ENCODE peak calls at places on chromosome 19, in nine cellular contexts. H, C, U, G, L, I, E, O and N are unnamed samples.

GRCh38 chr19:42501733-42502132 is 26.5 kb downstream of the CEACAM1 start:
- DNase-seq in C (no peak), O (no peak), E (no peak), G (no peak), L (no peak), U (no peak), I (no peak), H (no peak), N (no peak)

GRCh38 chr19:7975037-7975436 is 30.4 kb downstream of the ELAVL1 start:
- DNase-seq in L (no peak), I (peak), O (peak), C (no peak), U (no peak), G (no peak), H (no peak), E (no peak), N (no peak)

GRCh38 chr19:18502633-18503294 is 19.1 kb downstream of the ELL start:
- DNase-seq in U (no peak), L (no peak), I (peak), O (no peak), E (no peak), H (no peak), G (no peak), C (no peak), N (no peak)

GRCh38 chr19:14048439-14049153 is 13.3 kb downstream of the PALM3 start:
- DNase-seq in E (peak), H (peak), G (peak), L (no peak), I (peak), U (peak), O (no peak), C (peak), N (peak)

GRCh38 chr19:23802290-23802689 is 43.6 kb upstream of the ZNF681 start:
- DNase-seq in H (no peak), L (no peak), O (no peak), I (no peak), G (no peak), U (no peak), E (no peak), C (no peak), N (no peak)

GRCh38 chr19:2719910-2720776 is 1.0 kb downstream of the DIRAS1 start:
- DNase-seq in U (no peak), H (no peak), I (no peak), C (no peak), G (no peak), E (no peak), O (no peak), L (peak), N (peak)

GRCh38 chr19:31113250-31113685 is 236.0 kb downstream of the TSHZ3 start:
- DNase-seq in U (no peak), L (peak), G (no peak), H (no peak), E (no peak), C (no peak), O (no peak), I (no peak), N (no peak)

GRCh38 chr19:55212447-55212846 is 3.1 kb upstream of the PTPRH start:
- DNase-seq in C (no peak), U (peak), G (peak), E (no peak), L (no peak), I (no peak), H (peak), O (no peak), N (no peak)

GRCh38 chr19:15260939-15261338 is 28.7 kb upstream of the EPHX3 start:
- DNase-seq in I (no peak), C (no peak), E (no peak), U (peak), G (no peak), H (no peak), O (no peak), L (peak), N (peak)

GRCh38 chr19:29624489-29625210 is 18.6 kb downstream of the POP4 start:
- DNase-seq in E (no peak), U (no peak), O (no peak), G (no peak), C (no peak), H (no peak), I (no peak), L (no peak), N (no peak)

GRCh38 chr19:41997121-41997850 is 3.3 kb upstream of the ATP1A3 start:
- DNase-seq in G (no peak), H (peak), C (no peak), L (peak), E (no peak), O (peak), U (peak), I (peak), N (peak)

GRCh38 chr19:1644070-1644469 is 8.3 kb downstream of the TCF3 start:
- DNase-seq in U (no peak), E (no peak), H (no peak), O (no peak), C (no peak), G (no peak), L (no peak), I (no peak), N (peak)

GRCh38 chr19:55405638-55406037 is 1.9 kb downstream of the UBE2S start:
- DNase-seq in U (no peak), I (no peak), G (no peak), H (no peak), L (no peak), O (no peak), C (no peak), E (no peak), N (no peak)

GRCh38 chr19:33177417-33177976 is 16.6 kb upstream of the LRP3 start:
- DNase-seq in L (no peak), H (peak), U (no peak), I (no peak), C (no peak), G (no peak), E (no peak), O (no peak), N (peak)

GRCh38 chr19:33634361-33635091 is 12.8 kb downstream of the CHST8 start:
- DNase-seq in U (no peak), G (no peak), L (no peak), I (no peak), H (no peak), C (peak), O (no peak), E (no peak), N (no peak)

GRCh38 chr19:927044-927706 is 1.3 kb downstream of the ARID3A start:
- DNase-seq in I (peak), O (no peak), H (peak), L (peak), C (peak), U (no peak), E (no peak), G (no peak), N (peak)

GRCh38 chr19:56167064-56167578 is 8.7 kb upstream of the GALP start:
- DNase-seq in C (no peak), U (peak), E (no peak), O (no peak), I (no peak), H (no peak), G (no peak), L (no peak), N (no peak)

GRCh38 chr19:42794751-42795150 is 29.3 kb upstream of the PSG8 start:
- DNase-seq in L (no peak), H (no peak), G (no peak), I (no peak), E (no peak), O (no peak), U (no peak), C (no peak), N (no peak)

GRCh38 chr19:31232871-31233270 is 116.4 kb downstream of the TSHZ3 start:
- DNase-seq in I (no peak), C (no peak), L (peak), U (no peak), O (no peak), E (no peak), H (no peak), G (no peak), N (no peak)

GRCh38 chr19:18173572-18174294 is at the start of gene IFI30:
- DNase-seq in C (peak), I (peak), G (no peak), U (peak), O (no peak), H (no peak), E (peak), L (no peak), N (peak)

GRCh38 chr19:50896591-50897190 is 14.5 kb downstream of the KLK4 start:
- DNase-seq in U (peak), G (no peak), E (no peak), H (no peak), C (no peak), O (no peak), I (no peak), L (peak), N (no peak)

GRCh38 chr19:51123381-51124186 is 1.1 kb upstream of the SIGLEC9 start:
- DNase-seq in G (no peak), H (no peak), E (no peak), U (no peak), L (no peak), C (no peak), O (no peak), I (no peak), N (no peak)

GRCh38 chr19:16301999-16302694 is 22.5 kb upstream of the KLF2 start:
- DNase-seq in H (no peak), C (no peak), L (peak), I (peak), E (no peak), U (no peak), O (no peak), G (no peak), N (no peak)

GRCh38 chr19:47227347-47228167 is 3.4 kb downstream of the BBC3 start:
- DNase-seq in E (peak), G (no peak), U (peak), C (peak), L (peak), O (peak), H (peak), I (peak), N (peak)